ENCODE peak calls at places on chromosomes 13 and 19, in seven cellular contexts. D is CD8-positive, alpha-beta T cell; K is hepatocyte; N is CD8-positive, alpha-beta memory T cell; G is testis; I is adipocyte; F is stomach. W is an unnamed sample.

GRCh38 chr19:35373492-35373891 is 2.6 kb downstream of the GPR42 start:
- DNase-seq in D (no peak), K (no peak), N (no peak), G (no peak), I (no peak), F (no peak), W (no peak)

GRCh38 chr13:66809496-66809895 is 420.6 kb downstream of the PCDH9 start:
- DNase-seq in D (no peak), K (no peak), N (no peak), G (no peak), I (peak; percentile 59), F (no peak), W (no peak)

GRCh38 chr19:18460313-18460712 is 22.4 kb upstream of the ISYNA1 start:
- DNase-seq in D (no peak), K (peak; percentile 60), N (no peak), G (peak; percentile 59), I (peak; percentile 28), F (peak; percentile 63), W (peak; percentile 88)

GRCh38 chr13:107808388-107808787 is 406.9 kb downstream of the LIG4 start:
- DNase-seq in D (no peak), K (no peak), N (no peak), G (no peak), I (peak; percentile 53), F (no peak), W (no peak)

GRCh38 chr19:40718774-40719391 is 2.0 kb downstream of the ITPKC start:
- DNase-seq in D (no peak), K (peak; percentile 89), N (no peak), G (peak; percentile 77), I (peak; percentile 75), F (peak; percentile 92), W (peak; percentile 76)

GRCh38 chr13:111449041-111449440 is 128.6 kb downstream of the TEX29 start:
- DNase-seq in D (no peak), K (no peak), N (no peak), G (peak; percentile 71), I (no peak), F (no peak), W (no peak)

GRCh38 chr13:99228737-99229691 is 28.4 kb downstream of the UBAC2 start:
- DNase-seq in D (no peak), K (no peak), N (no peak), G (no peak), I (peak; percentile 74), F (no peak), W (no peak)

GRCh38 chr19:29001922-29002247 is 211.1 kb downstream of the UQCRFS1 start:
- DNase-seq in D (no peak), K (no peak), N (no peak), G (peak; percentile 19), I (no peak), F (no peak), W (no peak)

GRCh38 chr13:92954746-92955145 is 271.9 kb upstream of the GPC6 start:
- DNase-seq in D (no peak), K (no peak), N (no peak), G (no peak), I (peak; percentile 24), F (no peak), W (no peak)

GRCh38 chr19:33134571-33135041 is 2.7 kb downstream of the WDR88 start:
- DNase-seq in D (peak; percentile 29), K (no peak), N (peak; percentile 70), G (no peak), I (no peak), F (no peak), W (peak; percentile 49)

GRCh38 chr13:98022210-98022609 is 68.7 kb downstream of the IPO5 start:
- DNase-seq in D (no peak), K (no peak), N (no peak), G (peak; percentile 35), I (peak; percentile 68), F (no peak), W (peak; percentile 40)

GRCh38 chr13:114043421-114044053 is 69.7 kb upstream of the C13orf46 start:
- DNase-seq in D (no peak), K (peak; percentile 65), N (no peak), G (no peak), I (no peak), F (peak; percentile 45), W (peak; percentile 89)

GRCh38 chr19:47729799-47730520 is 15.4 kb upstream of the NOP53 start:
- DNase-seq in D (peak; percentile 19), K (peak; percentile 84), N (no peak), G (peak; percentile 74), I (no peak), F (peak; percentile 81), W (peak; percentile 86)

GRCh38 chr13:40776681-40777165 is 5.7 kb upstream of the MRPS31 start:
- DNase-seq in D (peak; percentile 74), K (no peak), N (peak; percentile 84), G (no peak), I (peak; percentile 16), F (no peak), W (no peak)

GRCh38 chr13:95498886-95499285 is 53.6 kb upstream of the CLDN10 start:
- DNase-seq in D (no peak), K (no peak), N (no peak), G (no peak), I (no peak), F (no peak), W (no peak)

GRCh38 chr13:42137856-42138537 is 89.5 kb downstream of the DGKH start:
- DNase-seq in D (no peak), K (no peak), N (no peak), G (no peak), I (no peak), F (no peak), W (no peak)

GRCh38 chr19:397321-397720 is 11.6 kb downstream of the C2CD4C start:
- DNase-seq in D (no peak), K (no peak), N (peak; percentile 23), G (no peak), I (no peak), F (no peak), W (no peak)

GRCh38 chr19:5128932-5129389 is 160.0 kb downstream of the KDM4B start:
- DNase-seq in D (no peak), K (peak; percentile 80), N (no peak), G (peak; percentile 90), I (no peak), F (peak; percentile 57), W (peak; percentile 89)

GRCh38 chr13:85529216-85529590 is 270.0 kb downstream of the SLITRK6 start:
- DNase-seq in D (no peak), K (no peak), N (no peak), G (no peak), I (peak; percentile 56), F (no peak), W (no peak)

GRCh38 chr19:58212336-58213074 is 16.2 kb upstream of the ZNF544 start:
- DNase-seq in D (no peak), K (no peak), N (no peak), G (no peak), I (no peak), F (no peak), W (no peak)
- H3K9me3 ChIP-seq in D (peaks cover 93% of the 10 kb centered on the region), K (peaks cover 64% of the 10 kb centered on the region), N (peaks cover 91% of the 10 kb centered on the region), G (no peaks in the 10 kb centered on the region), I (peaks cover 100% of the 10 kb centered on the region), F (peaks cover 100% of the 10 kb centered on the region), W (peaks cover 66% of the 10 kb centered on the region)

DNA sequence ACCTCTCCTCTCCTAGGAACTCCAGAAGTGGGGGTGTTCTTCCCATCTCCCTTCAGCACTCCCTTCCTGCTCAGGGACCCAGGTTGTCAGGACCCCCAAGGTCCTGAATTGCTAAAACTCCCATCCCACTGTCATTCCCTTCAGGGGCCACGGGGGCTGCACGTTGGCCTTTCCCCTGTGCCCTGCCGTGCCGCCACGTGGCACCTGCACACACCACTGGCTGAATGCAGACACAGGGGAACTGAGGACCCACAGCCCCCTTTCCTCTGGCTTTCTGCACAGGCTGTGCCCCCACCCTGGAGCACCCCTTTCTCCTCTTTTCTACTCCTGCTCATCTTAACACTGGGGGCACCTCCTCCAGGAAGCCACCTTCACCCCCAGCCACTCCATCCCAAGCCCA is 9.0 kb downstream of the SHANK1 start:
- DNase-seq in D (no peak), K (no peak), N (no peak), G (no peak), I (no peak), F (no peak), W (no peak)
- H3K4me3 ChIP-seq in D (no peak overlapping the region), K (no peak overlapping the region), N (no peak overlapping the region), G (no peak overlapping the region), I (no peak overlapping the region), F (no peak overlapping the region), W (no peak overlapping the region)

DNA sequence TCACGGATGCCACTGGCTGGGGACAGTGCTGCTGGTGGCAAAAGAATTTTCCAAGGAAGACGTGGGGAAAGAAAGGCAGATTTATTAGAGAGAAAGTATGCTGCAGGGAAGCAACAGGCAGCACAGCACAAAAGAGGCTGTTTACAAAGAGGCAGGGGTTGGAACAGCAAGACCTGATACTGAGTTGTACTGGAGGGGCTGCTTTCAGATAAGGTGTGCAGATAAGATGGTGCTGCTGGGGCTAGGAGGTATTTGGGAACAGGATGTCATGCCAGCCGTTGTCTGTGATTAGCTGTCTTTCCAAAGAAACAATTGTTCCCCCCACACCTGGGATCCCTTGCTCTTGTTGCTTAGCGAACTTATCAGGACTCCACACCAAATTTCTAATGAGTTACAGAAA is 2023.3 kb upstream of the PCDH20 start:
- DNase-seq in D (no peak), K (no peak), N (no peak), G (no peak), I (no peak), F (no peak), W (no peak)
- H3K9me3 ChIP-seq in D (no peaks in the 10 kb centered on the region), K (no peaks in the 10 kb centered on the region), N (no peaks in the 10 kb centered on the region), G (no peaks in the 10 kb centered on the region), I (peaks cover 17% of the 10 kb centered on the region), F (peaks cover 8% of the 10 kb centered on the region), W (no peaks in the 10 kb centered on the region)

DNA sequence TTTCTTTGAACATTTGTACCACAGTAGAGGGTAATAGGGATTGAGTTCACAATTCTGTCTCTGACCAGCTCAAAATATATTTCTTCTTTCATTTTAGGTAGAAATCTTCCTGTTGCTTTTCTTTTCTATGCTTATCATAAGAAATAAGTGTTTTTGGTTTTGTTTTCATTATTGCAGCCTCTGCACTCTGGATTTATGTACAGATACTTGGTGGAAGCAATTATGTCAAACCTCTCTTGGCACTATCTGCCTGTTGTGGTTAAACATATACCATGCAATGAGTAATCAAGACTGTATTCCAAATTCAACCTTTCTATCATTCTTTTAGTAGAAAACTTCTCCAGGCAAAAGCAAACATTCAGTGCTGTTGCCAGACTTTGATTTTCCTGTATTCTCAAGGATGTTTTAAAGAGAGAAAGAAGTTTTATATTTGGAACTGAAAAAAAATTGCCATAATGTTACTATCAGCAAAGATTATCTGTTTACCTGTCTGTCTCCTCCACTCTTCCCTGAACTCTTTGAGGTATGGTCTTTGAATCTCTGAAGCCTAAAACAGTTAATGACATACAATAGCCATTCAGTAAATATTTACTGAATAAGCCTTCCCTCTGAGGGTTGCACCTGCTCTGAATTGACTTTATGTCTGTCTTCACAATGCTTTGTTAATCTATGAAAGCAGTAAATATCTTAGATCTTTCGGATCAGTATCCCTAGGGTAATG is 612.5 kb upstream of the PRR20A start:
- DNase-seq in D (no peak), K (no peak), N (no peak), G (no peak), I (no peak), F (no peak), W (no peak)
- H3K4me3 ChIP-seq in D (no peak overlapping the region), K (no peak overlapping the region), N (no peak overlapping the region), G (no peak overlapping the region), I (no peak overlapping the region), F (no peak overlapping the region), W (no peak overlapping the region)

GRCh38 chr13:19152403-19152802 is 29.2 kb downstream of the TUBA3C start:
- DNase-seq in D (no peak), K (no peak), N (no peak), G (peak; percentile 17), I (no peak), F (no peak), W (no peak)
- H3K9me3 ChIP-seq in D (no peaks in the 10 kb centered on the region), K (no peaks in the 10 kb centered on the region), N (no peaks in the 10 kb centered on the region), G (no peaks in the 10 kb centered on the region), I (peaks cover 14% of the 10 kb centered on the region), F (peaks cover 49% of the 10 kb centered on the region), W (no peaks in the 10 kb centered on the region)

W was measured in right cardiac atrium.